ENCODE peak calls at places on chromosome 21, in seven cellular contexts. One of them, this sample, is unnamed.

GRCh38 chr21:38804617-38805281 is 980 bp upstream of the ETS2 start:
- DNase-seq in GM12891: no peak
- DNase-seq in mesenchymal stem cell: peak; percentile 81
- DNase-seq in brain microvascular endothelial cell: peak; percentile 79
- DNase-seq in iPS-NIHi11: peak; percentile 74
- DNase-seq in T47D: peak; percentile 42
- DNase-seq in WTC11: peak; percentile 63
- DNase-seq in this sample: no peak

GRCh38 chr21:45981154-45981606 is 390 bp upstream of the COL6A1 start:
- DNase-seq in GM12891: peak; percentile 54
- DNase-seq in mesenchymal stem cell: peak; percentile 95
- DNase-seq in brain microvascular endothelial cell: peak; percentile 81
- DNase-seq in iPS-NIHi11: peak; percentile 89
- DNase-seq in T47D: peak; percentile 59
- DNase-seq in WTC11: peak; percentile 79
- DNase-seq in this sample: peak; percentile 79

GRCh38 chr21:40245021-40245420 is 377.8 kb downstream of the PCP4 start:
- DNase-seq in GM12891: no peak
- DNase-seq in mesenchymal stem cell: no peak
- DNase-seq in brain microvascular endothelial cell: no peak
- DNase-seq in iPS-NIHi11: no peak
- DNase-seq in T47D: no peak
- DNase-seq in WTC11: no peak
- DNase-seq in this sample: no peak

GRCh38 chr21:32611471-32611997 is 643 bp downstream of the CFAP298 start:
- DNase-seq in GM12891: peak; percentile 39
- DNase-seq in mesenchymal stem cell: peak; percentile 59
- DNase-seq in brain microvascular endothelial cell: peak; percentile 27
- DNase-seq in iPS-NIHi11: peak; percentile 46
- DNase-seq in T47D: peak; percentile 26
- DNase-seq in WTC11: no peak
- DNase-seq in this sample: no peak

GRCh38 chr21:14718957-14719356 is 172.8 kb upstream of the SAMSN1 start:
- DNase-seq in GM12891: no peak
- DNase-seq in mesenchymal stem cell: no peak
- DNase-seq in brain microvascular endothelial cell: no peak
- DNase-seq in iPS-NIHi11: no peak
- DNase-seq in T47D: no peak
- DNase-seq in WTC11: no peak
- DNase-seq in this sample: no peak

GRCh38 chr21:26653431-26653830 is 80.3 kb upstream of the CYYR1 start:
- DNase-seq in GM12891: no peak
- DNase-seq in mesenchymal stem cell: no peak
- DNase-seq in brain microvascular endothelial cell: no peak
- DNase-seq in iPS-NIHi11: no peak
- DNase-seq in T47D: no peak
- DNase-seq in WTC11: no peak
- DNase-seq in this sample: no peak

GRCh38 chr21:35520302-35520701 is 471.2 kb upstream of the RUNX1 start:
- DNase-seq in GM12891: no peak
- DNase-seq in mesenchymal stem cell: peak; percentile 83
- DNase-seq in brain microvascular endothelial cell: no peak
- DNase-seq in iPS-NIHi11: no peak
- DNase-seq in T47D: no peak
- DNase-seq in WTC11: no peak
- DNase-seq in this sample: no peak

GRCh38 chr21:44927587-44928461 is 7.1 kb upstream of the ITGB2 start:
- DNase-seq in GM12891: no peak
- DNase-seq in mesenchymal stem cell: peak; percentile 76
- DNase-seq in brain microvascular endothelial cell: peak; percentile 13
- DNase-seq in iPS-NIHi11: no peak
- DNase-seq in T47D: peak; percentile 65
- DNase-seq in WTC11: no peak
- DNase-seq in this sample: peak; percentile 23

GRCh38 chr21:25717491-25718139 is 17.1 kb downstream of the ATP5PF start:
- DNase-seq in GM12891: no peak
- DNase-seq in mesenchymal stem cell: peak; percentile 26
- DNase-seq in brain microvascular endothelial cell: peak; percentile 51
- DNase-seq in iPS-NIHi11: no peak
- DNase-seq in T47D: no peak
- DNase-seq in WTC11: no peak
- DNase-seq in this sample: no peak

GRCh38 chr21:29342394-29342957 is 43.8 kb downstream of the BACH1 start:
- DNase-seq in GM12891: no peak
- DNase-seq in mesenchymal stem cell: peak; percentile 84
- DNase-seq in brain microvascular endothelial cell: peak; percentile 96
- DNase-seq in iPS-NIHi11: no peak
- DNase-seq in T47D: no peak
- DNase-seq in WTC11: no peak
- DNase-seq in this sample: peak; percentile 91

GRCh38 chr21:33751120-33751519 is 108.8 kb downstream of the ITSN1 start:
- DNase-seq in GM12891: no peak
- DNase-seq in mesenchymal stem cell: peak; percentile 9
- DNase-seq in brain microvascular endothelial cell: peak; percentile 28
- DNase-seq in iPS-NIHi11: no peak
- DNase-seq in T47D: no peak
- DNase-seq in WTC11: no peak
- DNase-seq in this sample: no peak

GRCh38 chr21:43903451-43904091 is 38.5 kb downstream of the AGPAT3 start:
- DNase-seq in GM12891: no peak
- DNase-seq in mesenchymal stem cell: no peak
- DNase-seq in brain microvascular endothelial cell: no peak
- DNase-seq in iPS-NIHi11: no peak
- DNase-seq in T47D: no peak
- DNase-seq in WTC11: no peak
- DNase-seq in this sample: no peak

GRCh38 chr21:26377111-26377694 is 195.9 kb downstream of the CYYR1 start:
- DNase-seq in GM12891: no peak
- DNase-seq in mesenchymal stem cell: no peak
- DNase-seq in brain microvascular endothelial cell: no peak
- DNase-seq in iPS-NIHi11: no peak
- DNase-seq in T47D: no peak
- DNase-seq in WTC11: no peak
- DNase-seq in this sample: no peak

GRCh38 chr21:45532826-45533730 is 9.2 kb downstream of the SLC19A1 start:
- DNase-seq in GM12891: no peak
- DNase-seq in mesenchymal stem cell: no peak
- DNase-seq in brain microvascular endothelial cell: no peak
- DNase-seq in iPS-NIHi11: no peak
- DNase-seq in T47D: no peak
- DNase-seq in WTC11: peak; percentile 8
- DNase-seq in this sample: no peak

GRCh38 chr21:44592446-44593365 is at the start of gene KRTAP10-6:
- DNase-seq in GM12891: no peak
- DNase-seq in mesenchymal stem cell: no peak
- DNase-seq in brain microvascular endothelial cell: no peak
- DNase-seq in iPS-NIHi11: no peak
- DNase-seq in T47D: no peak
- DNase-seq in WTC11: no peak
- DNase-seq in this sample: no peak

GRCh38 chr21:15514073-15514946 is 215.5 kb upstream of the USP25 start:
- DNase-seq in GM12891: peak; percentile 26
- DNase-seq in mesenchymal stem cell: no peak
- DNase-seq in brain microvascular endothelial cell: no peak
- DNase-seq in iPS-NIHi11: no peak
- DNase-seq in T47D: no peak
- DNase-seq in WTC11: no peak
- DNase-seq in this sample: no peak

GRCh38 chr21:43034098-43034497 is 41.5 kb downstream of the CBS start:
- DNase-seq in GM12891: no peak
- DNase-seq in mesenchymal stem cell: no peak
- DNase-seq in brain microvascular endothelial cell: no peak
- DNase-seq in iPS-NIHi11: no peak
- DNase-seq in T47D: no peak
- DNase-seq in WTC11: no peak
- DNase-seq in this sample: no peak

GRCh38 chr21:46517361-46517760 is 58.7 kb downstream of the DIP2A start:
- DNase-seq in GM12891: no peak
- DNase-seq in mesenchymal stem cell: no peak
- DNase-seq in brain microvascular endothelial cell: no peak
- DNase-seq in iPS-NIHi11: no peak
- DNase-seq in T47D: no peak
- DNase-seq in WTC11: no peak
- DNase-seq in this sample: peak; percentile 15

GRCh38 chr21:37430184-37430821 is 63.7 kb downstream of the DYRK1A start:
- DNase-seq in GM12891: no peak
- DNase-seq in mesenchymal stem cell: no peak
- DNase-seq in brain microvascular endothelial cell: no peak
- DNase-seq in iPS-NIHi11: no peak
- DNase-seq in T47D: no peak
- DNase-seq in WTC11: no peak
- DNase-seq in this sample: no peak

GRCh38 chr21:46079357-46080170 is 18.3 kb upstream of the COL6A2 start:
- DNase-seq in GM12891: peak; percentile 12
- DNase-seq in mesenchymal stem cell: peak; percentile 86
- DNase-seq in brain microvascular endothelial cell: peak; percentile 77
- DNase-seq in iPS-NIHi11: no peak
- DNase-seq in T47D: no peak
- DNase-seq in WTC11: no peak
- DNase-seq in this sample: peak; percentile 70

GRCh38 chr21:34836103-34836932 is 167.5 kb downstream of the CLIC6 start:
- DNase-seq in GM12891: no peak
- DNase-seq in mesenchymal stem cell: peak; percentile 100
- DNase-seq in brain microvascular endothelial cell: peak; percentile 100
- DNase-seq in iPS-NIHi11: no peak
- DNase-seq in T47D: no peak
- DNase-seq in WTC11: no peak
- DNase-seq in this sample: peak; percentile 99

GRCh38 chr21:16407403-16408279 is 677.9 kb downstream of the USP25 start:
- DNase-seq in GM12891: no peak
- DNase-seq in mesenchymal stem cell: no peak
- DNase-seq in brain microvascular endothelial cell: no peak
- DNase-seq in iPS-NIHi11: no peak
- DNase-seq in T47D: no peak
- DNase-seq in WTC11: no peak
- DNase-seq in this sample: no peak

GRCh38 chr21:35578350-35578782 is 482.0 kb downstream of the SETD4 start:
- DNase-seq in GM12891: no peak
- DNase-seq in mesenchymal stem cell: peak; percentile 75
- DNase-seq in brain microvascular endothelial cell: peak; percentile 76
- DNase-seq in iPS-NIHi11: no peak
- DNase-seq in T47D: no peak
- DNase-seq in WTC11: no peak
- DNase-seq in this sample: no peak

GRCh38 chr21:28083350-28083749 is 909.3 kb downstream of the LTN1 start:
- DNase-seq in GM12891: no peak
- DNase-seq in mesenchymal stem cell: no peak
- DNase-seq in brain microvascular endothelial cell: no peak
- DNase-seq in iPS-NIHi11: no peak
- DNase-seq in T47D: no peak
- DNase-seq in WTC11: no peak
- DNase-seq in this sample: no peak

GRCh38 chr21:44903054-44903685 is 17.5 kb downstream of the ITGB2 start:
- DNase-seq in GM12891: no peak
- DNase-seq in mesenchymal stem cell: no peak
- DNase-seq in brain microvascular endothelial cell: no peak
- DNase-seq in iPS-NIHi11: no peak
- DNase-seq in T47D: no peak
- DNase-seq in WTC11: no peak
- DNase-seq in this sample: no peak

GRCh38 chr21:16534408-16535099 is 804.8 kb downstream of the USP25 start:
- DNase-seq in GM12891: no peak
- DNase-seq in mesenchymal stem cell: no peak
- DNase-seq in brain microvascular endothelial cell: no peak
- DNase-seq in iPS-NIHi11: no peak
- DNase-seq in T47D: no peak
- DNase-seq in WTC11: no peak
- DNase-seq in this sample: no peak

GRCh38 chr21:33760641-33761103 is 118.4 kb downstream of the ITSN1 start:
- DNase-seq in GM12891: no peak
- DNase-seq in mesenchymal stem cell: peak; percentile 79
- DNase-seq in brain microvascular endothelial cell: peak; percentile 66
- DNase-seq in iPS-NIHi11: no peak
- DNase-seq in T47D: no peak
- DNase-seq in WTC11: no peak
- DNase-seq in this sample: peak; percentile 74

GRCh38 chr21:29378814-29379213 is 80.1 kb downstream of the BACH1 start:
- DNase-seq in GM12891: no peak
- DNase-seq in mesenchymal stem cell: no peak
- DNase-seq in brain microvascular endothelial cell: peak; percentile 7
- DNase-seq in iPS-NIHi11: no peak
- DNase-seq in T47D: peak; percentile 28
- DNase-seq in WTC11: no peak
- DNase-seq in this sample: no peak

GRCh38 chr21:45293726-45294401 is 6.2 kb upstream of the POFUT2 start:
- DNase-seq in GM12891: no peak
- DNase-seq in mesenchymal stem cell: no peak
- DNase-seq in brain microvascular endothelial cell: no peak
- DNase-seq in iPS-NIHi11: no peak
- DNase-seq in T47D: no peak
- DNase-seq in WTC11: no peak
- DNase-seq in this sample: no peak

GRCh38 chr21:16420086-16420724 is 690.4 kb downstream of the USP25 start:
- DNase-seq in GM12891: no peak
- DNase-seq in mesenchymal stem cell: peak; percentile 2
- DNase-seq in brain microvascular endothelial cell: peak; percentile 16
- DNase-seq in iPS-NIHi11: peak; percentile 12
- DNase-seq in T47D: no peak
- DNase-seq in WTC11: no peak
- DNase-seq in this sample: no peak

GRCh38 chr21:46028547-46029200 is 47.1 kb downstream of the COL6A1 start:
- DNase-seq in GM12891: no peak
- DNase-seq in mesenchymal stem cell: peak; percentile 79
- DNase-seq in brain microvascular endothelial cell: no peak
- DNase-seq in iPS-NIHi11: no peak
- DNase-seq in T47D: no peak
- DNase-seq in WTC11: no peak
- DNase-seq in this sample: no peak